ENCODE peak calls at places on chromosomes 12 and 14, in four cellular contexts. One of them, this sample, is unnamed.
A peak's percentile ranks its signal among the peaks of the same experiment; 100 is the strongest.

GRCh38 chr14:96264850-96265249 is 8.8 kb downstream of the BDKRB1 start:
- DNase-seq in K562: no peak
- DNase-seq in A549: no peak
- DNase-seq in GM12878: no peak
- DNase-seq in this sample: peak; percentile 45

GRCh38 chr14:52265248-52265647 is 2.2 kb upstream of the PTGDR start:
- DNase-seq in K562: no peak
- DNase-seq in A549: no peak
- DNase-seq in GM12878: no peak
- DNase-seq in this sample: no peak

GRCh38 chr14:92625213-92625612 is 111.6 kb downstream of the RIN3 start:
- DNase-seq in K562: no peak
- DNase-seq in A549: peak; percentile 64
- DNase-seq in GM12878: no peak
- DNase-seq in this sample: peak; percentile 96

GRCh38 chr14:101001311-101002069 is 98.0 kb upstream of the RTL1 start:
- DNase-seq in K562: no peak
- DNase-seq in A549: no peak
- DNase-seq in GM12878: no peak
- DNase-seq in this sample: peak; percentile 89

GRCh38 chr12:108568653-108569154 is 6.3 kb downstream of the ISCU start:
- DNase-seq in K562: no peak
- DNase-seq in A549: no peak
- DNase-seq in GM12878: peak; percentile 99
- DNase-seq in this sample: no peak

GRCh38 chr12:52506858-52507715 is 13.1 kb downstream of the KRT5 start:
- DNase-seq in K562: no peak
- DNase-seq in A549: peak; percentile 75
- DNase-seq in GM12878: no peak
- DNase-seq in this sample: peak; percentile 65

GRCh38 chr12:108597559-108598471 is at the start of gene TMEM119:
- DNase-seq in K562: peak; percentile 44
- DNase-seq in A549: no peak
- DNase-seq in GM12878: no peak
- DNase-seq in this sample: peak; percentile 37

GRCh38 chr14:89391123-89391522 is 25.9 kb downstream of the FOXN3 start:
- DNase-seq in K562: no peak
- DNase-seq in A549: no peak
- DNase-seq in GM12878: no peak
- DNase-seq in this sample: peak; percentile 17

GRCh38 chr12:12398026-12398859 is 41.4 kb downstream of the BORCS5 start:
- DNase-seq in K562: peak; percentile 17
- DNase-seq in A549: peak; percentile 90
- DNase-seq in GM12878: no peak
- DNase-seq in this sample: peak; percentile 97

GRCh38 chr14:72553161-72553560 is 340.7 kb downstream of the DPF3 start:
- DNase-seq in K562: no peak
- DNase-seq in A549: no peak
- DNase-seq in GM12878: no peak
- DNase-seq in this sample: peak; percentile 17

GRCh38 chr14:64910847-64911495 is 3.3 kb upstream of the CHURC1 start:
- DNase-seq in K562: no peak
- DNase-seq in A549: peak; percentile 30
- DNase-seq in GM12878: no peak
- DNase-seq in this sample: peak; percentile 55

GRCh38 chr14:32104803-32105202 is 27.7 kb downstream of the ARHGAP5 start:
- DNase-seq in K562: no peak
- DNase-seq in A549: no peak
- DNase-seq in GM12878: no peak
- DNase-seq in this sample: no peak

GRCh38 chr12:86772688-86773087 is 516.5 kb upstream of the MGAT4C start:
- DNase-seq in K562: no peak
- DNase-seq in A549: no peak
- DNase-seq in GM12878: no peak
- DNase-seq in this sample: peak; percentile 43

GRCh38 chr12:64528616-64529015 is 76.7 kb downstream of the TBK1 start:
- DNase-seq in K562: no peak
- DNase-seq in A549: no peak
- DNase-seq in GM12878: no peak
- DNase-seq in this sample: peak; percentile 20

GRCh38 chr12:57895337-57896138 is 45.8 kb upstream of the ATP23 start:
- DNase-seq in K562: no peak
- DNase-seq in A549: no peak
- DNase-seq in GM12878: no peak
- DNase-seq in this sample: peak; percentile 52

GRCh38 chr14:46574976-46575375 is 76.6 kb downstream of the RPL10L start:
- DNase-seq in K562: no peak
- DNase-seq in A549: no peak
- DNase-seq in GM12878: no peak
- DNase-seq in this sample: no peak

GRCh38 chr14:76056128-76056527 is 70.6 kb downstream of the IFT43 start:
- DNase-seq in K562: peak; percentile 10
- DNase-seq in A549: peak; percentile 20
- DNase-seq in GM12878: no peak
- DNase-seq in this sample: peak; percentile 4

GRCh38 chr14:69671365-69672050 is 60.1 kb downstream of the SUSD6 start:
- DNase-seq in K562: no peak
- DNase-seq in A549: no peak
- DNase-seq in GM12878: no peak
- DNase-seq in this sample: no peak

GRCh38 chr14:59705245-59705644 is 128.6 kb upstream of the CCDC175 start:
- DNase-seq in K562: no peak
- DNase-seq in A549: no peak
- DNase-seq in GM12878: no peak
- DNase-seq in this sample: no peak

GRCh38 chr14:47009615-47010014 is 358.0 kb upstream of the RPL10L start:
- DNase-seq in K562: no peak
- DNase-seq in A549: no peak
- DNase-seq in GM12878: no peak
- DNase-seq in this sample: no peak

GRCh38 chr14:105537580-105538474 is 11.4 kb downstream of the TMEM121 start:
- DNase-seq in K562: peak; percentile 78
- DNase-seq in A549: peak; percentile 77
- DNase-seq in GM12878: no peak
- DNase-seq in this sample: no peak

GRCh38 chr12:12874014-12874413 is 17.3 kb upstream of the GPRC5A start:
- DNase-seq in K562: no peak
- DNase-seq in A549: no peak
- DNase-seq in GM12878: no peak
- DNase-seq in this sample: no peak

GRCh38 chr14:51783765-51784164 is 76.6 kb upstream of the GNG2 start:
- DNase-seq in K562: no peak
- DNase-seq in A549: no peak
- DNase-seq in GM12878: no peak
- DNase-seq in this sample: peak; percentile 82

GRCh38 chr14:100611811-100612480 is 24.7 kb upstream of the BEGAIN start:
- DNase-seq in K562: no peak
- DNase-seq in A549: no peak
- DNase-seq in GM12878: no peak
- DNase-seq in this sample: no peak

GRCh38 chr14:54839681-54840080 is 62.9 kb downstream of the GCH1 start:
- DNase-seq in K562: no peak
- DNase-seq in A549: no peak
- DNase-seq in GM12878: no peak
- DNase-seq in this sample: no peak

GRCh38 chr12:52026267-52026666 is 19.5 kb downstream of the TAMALIN start:
- DNase-seq in K562: no peak
- DNase-seq in A549: no peak
- DNase-seq in GM12878: no peak
- DNase-seq in this sample: no peak

GRCh38 chr12:125528300-125528699 is 463.1 kb downstream of the AACS start:
- DNase-seq in K562: no peak
- DNase-seq in A549: no peak
- DNase-seq in GM12878: no peak
- DNase-seq in this sample: no peak

GRCh38 chr14:32711103-32711680 is 227.5 kb upstream of the NPAS3 start:
- DNase-seq in K562: peak; percentile 18
- DNase-seq in A549: peak; percentile 26
- DNase-seq in GM12878: no peak
- DNase-seq in this sample: peak; percentile 14

GRCh38 chr14:51129130-51129529 is 34.2 kb upstream of the TRIM9 start:
- DNase-seq in K562: no peak
- DNase-seq in A549: no peak
- DNase-seq in GM12878: no peak
- DNase-seq in this sample: no peak

GRCh38 chr12:123995023-123995422 is 22.0 kb downstream of the ZNF664 start:
- DNase-seq in K562: no peak
- DNase-seq in A549: no peak
- DNase-seq in GM12878: no peak
- DNase-seq in this sample: peak; percentile 81

DNA sequence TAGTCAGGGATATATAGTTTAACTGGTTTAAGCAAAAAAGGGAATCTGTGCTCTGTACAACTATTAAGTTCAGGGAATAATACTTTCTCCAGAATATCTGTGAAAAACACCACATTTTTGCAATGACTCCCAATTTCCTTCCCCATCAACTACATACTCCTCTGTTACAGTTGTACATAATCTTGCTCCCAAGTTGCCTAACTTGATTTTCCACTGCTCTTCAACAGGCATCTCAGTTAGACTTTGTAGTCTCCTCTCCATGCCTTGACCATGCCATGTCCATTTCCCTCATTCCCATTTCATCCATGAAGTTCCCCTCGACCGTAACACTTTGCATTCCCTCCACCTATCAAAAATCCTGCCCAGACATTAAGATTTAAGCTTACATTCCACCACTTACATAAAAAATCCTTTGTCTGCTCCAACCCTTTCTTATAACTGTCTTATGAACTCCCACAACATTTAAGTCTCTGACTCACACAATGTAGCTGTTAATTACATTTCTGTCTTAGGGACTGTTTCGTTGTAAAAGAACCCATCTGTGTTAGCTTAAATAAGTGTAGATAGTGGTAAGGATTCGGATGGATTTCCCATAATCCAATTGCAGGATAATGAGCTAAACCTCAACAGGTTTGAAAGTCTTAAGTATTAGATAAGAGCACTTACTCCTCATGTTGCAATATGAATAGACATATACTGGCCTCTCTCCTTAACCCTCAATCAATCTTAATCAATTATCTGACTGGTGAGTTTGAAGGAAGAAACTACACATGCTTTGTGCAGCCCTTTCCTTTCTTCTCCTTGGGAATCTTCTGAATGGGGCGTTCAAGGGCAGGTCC is 156.5 kb downstream of the PAWR start:
- DNase-seq in K562: no peak
- DNase-seq in A549: no peak
- DNase-seq in GM12878: no peak
- DNase-seq in this sample: no peak
- TF ChIP-seq ELK1 in K562: no peak
- TF ChIP-seq ELK1 in A549: no peak
- TF ChIP-seq ELK1 in GM12878: no peak
- TF ChIP-seq ELK1 in this sample: no peak

DNA sequence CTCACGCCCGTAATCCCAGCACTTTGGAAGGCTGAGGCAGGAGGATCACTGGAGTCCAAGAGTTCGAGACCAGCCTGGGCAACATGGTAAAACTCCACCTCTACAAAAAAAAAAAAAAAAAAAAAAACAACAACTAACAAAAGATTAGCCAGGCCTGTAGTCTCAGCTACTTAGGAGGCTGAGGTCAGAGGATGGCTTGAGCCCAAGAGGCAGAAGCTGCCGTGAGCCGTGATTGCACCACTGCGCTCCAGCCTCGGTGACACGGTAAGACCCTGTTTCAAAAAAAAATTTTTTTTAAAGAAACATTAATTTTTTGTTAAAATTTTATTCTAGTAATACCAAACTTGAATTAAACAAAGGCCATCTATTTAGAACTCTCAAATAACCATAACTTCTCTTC is 77.8 kb downstream of the PPP2R5E start:
- DNase-seq in K562: no peak
- DNase-seq in A549: no peak
- DNase-seq in GM12878: no peak
- DNase-seq in this sample: no peak
- TF ChIP-seq ELK1 in K562: no peak
- TF ChIP-seq ELK1 in A549: no peak
- TF ChIP-seq ELK1 in GM12878: no peak
- TF ChIP-seq ELK1 in this sample: no peak

GRCh38 chr12:48980953-48981756 is 3.0 kb downstream of the WNT1 start:
- DNase-seq in K562: peak; percentile 44
- DNase-seq in A549: peak; percentile 66
- DNase-seq in GM12878: no peak
- DNase-seq in this sample: peak; percentile 29

GRCh38 chr12:48979602-48980388 is 1.7 kb downstream of the WNT1 start:
- DNase-seq in K562: no peak
- DNase-seq in A549: no peak
- DNase-seq in GM12878: no peak
- DNase-seq in this sample: no peak

GRCh38 chr12:48981757-48982157 is 3.6 kb downstream of the WNT1 start:
- DNase-seq in K562: no peak
- DNase-seq in A549: no peak
- DNase-seq in GM12878: no peak
- DNase-seq in this sample: no peak

GRCh38 chr12:48980389-48980952 is 2.3 kb downstream of the WNT1 start:
- DNase-seq in K562: peak; percentile 60
- DNase-seq in A549: no peak
- DNase-seq in GM12878: no peak
- DNase-seq in this sample: no peak

DNA sequence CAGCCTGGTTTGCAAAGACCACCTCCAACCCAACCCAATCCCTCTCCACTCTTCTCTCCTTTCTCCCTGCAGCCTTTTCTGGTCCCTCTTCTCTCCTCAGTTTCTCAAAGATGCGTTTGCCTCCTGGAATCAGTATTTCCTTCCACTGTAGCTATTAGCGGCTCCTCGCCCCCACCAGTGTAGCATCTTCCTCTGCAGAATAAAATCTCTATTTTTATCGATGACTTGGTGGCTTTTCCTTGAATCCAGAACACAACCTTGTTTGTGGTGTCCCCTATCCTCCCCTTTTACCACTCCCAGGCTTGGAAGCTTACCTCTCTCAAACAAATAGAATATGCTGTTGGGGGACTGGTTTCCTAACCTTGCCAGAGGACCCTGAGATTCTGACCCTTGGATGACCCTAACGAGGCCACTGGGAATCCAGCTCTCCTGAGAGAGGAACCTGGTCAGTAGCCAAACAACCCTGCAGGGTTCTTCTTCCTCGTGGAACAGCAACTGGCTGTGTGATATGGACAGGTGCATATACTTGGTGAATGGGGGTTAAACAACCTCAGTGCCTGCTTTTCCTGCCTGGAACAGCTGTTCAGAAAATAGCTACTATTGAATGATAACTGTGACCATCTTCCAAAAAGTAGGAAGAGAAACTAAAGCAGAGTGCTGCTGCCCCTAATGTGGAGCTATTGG is 4.4 kb downstream of the WNT1 start:
- DNase-seq in K562: no peak
- DNase-seq in A549: no peak
- DNase-seq in GM12878: no peak
- DNase-seq in this sample: no peak
- TF ChIP-seq ELK1 in K562: no peak
- TF ChIP-seq ELK1 in A549: no peak
- TF ChIP-seq ELK1 in GM12878: no peak
- TF ChIP-seq ELK1 in this sample: no peak

DNA sequence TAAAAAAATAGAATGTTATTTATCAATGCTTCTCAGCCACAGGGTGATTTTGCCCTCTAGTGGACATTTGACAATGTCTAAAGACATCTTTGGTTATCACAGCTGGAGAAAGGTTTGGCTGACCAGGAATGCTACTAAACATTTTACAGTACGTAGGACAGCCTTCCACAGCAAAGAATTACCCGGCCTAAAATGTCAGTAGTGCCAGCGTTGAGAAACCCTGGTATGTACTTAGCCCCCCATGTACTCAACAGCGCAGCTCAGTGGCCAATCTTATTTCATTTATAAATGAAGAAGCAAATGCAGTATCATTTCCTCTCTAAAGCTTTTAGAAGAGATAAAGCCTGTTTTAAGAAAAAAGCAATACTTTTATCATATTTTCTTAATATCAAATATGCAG is 5.8 kb downstream of the MARK3 start:
- DNase-seq in K562: no peak
- DNase-seq in A549: peak; percentile 41
- DNase-seq in GM12878: no peak
- DNase-seq in this sample: peak; percentile 87
- TF ChIP-seq ELK1 in K562: no peak
- TF ChIP-seq ELK1 in A549: no peak
- TF ChIP-seq ELK1 in GM12878: no peak
- TF ChIP-seq ELK1 in this sample: no peak